ENCODE peak calls at places on chromosomes 11 and 22, in seven cellular contexts. P is ovary, A is stomach, T is tibial artery, G is neural crest cell, B is Peyer's patch, S is pancreas. I is an unnamed sample.

GRCh38 chr22:42693055-42693762 is 27.5 kb downstream of the A4GALT start:
- DNase-seq in G (no peak), S (no peak), A (no peak), P (no peak), T (no peak), B (no peak), I (no peak)

GRCh38 chr11:41895106-41895505 is 435.7 kb upstream of the LRRC4C start:
- DNase-seq in S (no peak), G (no peak), B (no peak), P (no peak), A (no peak), T (no peak), I (no peak)

GRCh38 chr11:106288988-106289387 is 211.5 kb downstream of the AASDHPPT start:
- DNase-seq in G (no peak), S (no peak), P (no peak), B (no peak), T (no peak), A (no peak), I (no peak)

GRCh38 chr11:118172356-118172755 is 4.1 kb downstream of the SCN2B start:
- DNase-seq in P (no peak), S (no peak), B (no peak), A (no peak), G (no peak), T (no peak), I (no peak)

GRCh38 chr11:124586247-124586860 is 16.6 kb downstream of the OR8A1 start:
- DNase-seq in G (peak; percentile 58), T (peak; percentile 36), A (peak; percentile 55), B (peak; percentile 79), S (peak; percentile 51), P (no peak), I (peak; percentile 51)

GRCh38 chr22:44571566-44572413 is 73.8 kb upstream of the RTL6 start:
- DNase-seq in S (no peak), G (no peak), P (no peak), T (no peak), A (peak; percentile 22), B (peak; percentile 39), I (no peak)

GRCh38 chr22:27105142-27106025 is 448.0 kb downstream of the MIAT start:
- DNase-seq in A (peak; percentile 31), B (peak; percentile 71), P (peak; percentile 90), S (no peak), T (peak; percentile 91), G (no peak), I (no peak)

GRCh38 chr11:132499661-132500060 is 1032.6 kb downstream of the OPCML start:
- DNase-seq in P (no peak), T (no peak), A (no peak), B (no peak), G (no peak), S (no peak), I (no peak)

GRCh38 chr11:127003260-127003981 is 2.9 kb upstream of the KIRREL3 start:
- DNase-seq in G (peak; percentile 63), A (no peak), P (no peak), B (no peak), S (peak; percentile 18), T (no peak), I (no peak)

GRCh38 chr22:32839776-32840571 is 38.5 kb downstream of the TIMP3 start:
- DNase-seq in S (no peak), P (peak; percentile 78), G (no peak), A (no peak), T (no peak), B (no peak), I (no peak)

GRCh38 chr22:33793464-33793863 is 126.8 kb downstream of the LARGE1 start:
- DNase-seq in P (no peak), T (no peak), A (no peak), G (no peak), S (no peak), B (no peak), I (no peak)

GRCh38 chr11:57342702-57343101 is 4.5 kb downstream of the P2RX3 start:
- DNase-seq in G (no peak), B (no peak), A (no peak), S (no peak), P (no peak), T (no peak), I (no peak)

GRCh38 chr11:57339305-57339704 is 1.2 kb downstream of the P2RX3 start:
- DNase-seq in B (no peak), G (no peak), A (no peak), S (no peak), P (no peak), T (no peak), I (no peak)

GRCh38 chr11:57338152-57338551 is at the start of gene P2RX3:
- DNase-seq in P (no peak), S (no peak), T (no peak), A (no peak), G (no peak), B (no peak), I (no peak)

GRCh38 chr11:57341250-57341808 is 3.2 kb downstream of the P2RX3 start:
- DNase-seq in A (no peak), P (no peak), T (no peak), S (no peak), G (no peak), B (no peak), I (no peak)

DNA sequence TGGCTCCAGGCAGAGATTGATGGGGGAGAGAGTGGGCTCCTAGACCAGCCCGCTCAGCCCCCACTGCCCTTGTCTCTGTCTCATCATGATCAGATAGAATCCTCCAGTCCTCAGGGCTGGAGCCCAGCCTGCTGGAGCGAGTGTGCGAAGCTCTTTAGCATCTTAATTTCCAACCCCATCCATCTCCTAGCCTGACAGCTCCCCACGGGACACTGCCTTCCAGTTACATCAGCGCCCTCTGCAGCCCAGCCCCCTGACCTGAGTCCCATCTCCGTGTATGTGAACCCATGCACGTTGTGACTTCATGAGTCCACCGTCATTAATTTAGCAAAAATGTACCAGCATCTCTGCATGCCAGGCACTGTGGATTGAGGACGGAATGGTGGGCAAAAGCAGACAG is 2.1 kb downstream of the P2RX3 start:
- DNase-seq in B (no peak), S (no peak), T (no peak), A (no peak), G (peak; percentile 39), P (no peak), I (no peak)
- TF ChIP-seq CTCF in B (no peak), S (no peak), T (no peak), A (no peak), G (peak; percentile 32), P (no peak), I (no peak)

DNA sequence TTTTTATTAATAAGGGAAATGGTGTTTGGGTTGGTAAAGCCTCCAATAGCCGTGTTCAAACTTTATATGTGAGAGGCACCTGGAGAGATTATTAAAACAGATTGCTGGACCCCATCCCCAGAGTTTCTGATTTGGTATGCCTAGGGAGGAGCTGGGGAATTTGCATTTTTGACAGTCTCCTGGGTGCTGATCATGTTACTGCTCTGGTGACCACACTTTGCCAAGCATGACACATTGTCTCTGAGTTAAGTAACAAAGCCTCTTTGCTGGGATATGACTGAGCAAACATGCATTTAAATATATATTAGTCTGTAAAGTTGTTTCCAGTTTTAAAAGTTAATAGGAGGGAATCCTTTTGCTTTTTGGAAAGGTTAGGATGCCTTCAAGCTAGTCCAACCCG is 140.4 kb downstream of the NAV2 start:
- DNase-seq in G (no peak), P (no peak), T (no peak), S (no peak), A (no peak), B (no peak), I (no peak)
- TF ChIP-seq CTCF in G (no peak), P (no peak), T (no peak), S (no peak), A (no peak), B (no peak), I (no peak)

DNA sequence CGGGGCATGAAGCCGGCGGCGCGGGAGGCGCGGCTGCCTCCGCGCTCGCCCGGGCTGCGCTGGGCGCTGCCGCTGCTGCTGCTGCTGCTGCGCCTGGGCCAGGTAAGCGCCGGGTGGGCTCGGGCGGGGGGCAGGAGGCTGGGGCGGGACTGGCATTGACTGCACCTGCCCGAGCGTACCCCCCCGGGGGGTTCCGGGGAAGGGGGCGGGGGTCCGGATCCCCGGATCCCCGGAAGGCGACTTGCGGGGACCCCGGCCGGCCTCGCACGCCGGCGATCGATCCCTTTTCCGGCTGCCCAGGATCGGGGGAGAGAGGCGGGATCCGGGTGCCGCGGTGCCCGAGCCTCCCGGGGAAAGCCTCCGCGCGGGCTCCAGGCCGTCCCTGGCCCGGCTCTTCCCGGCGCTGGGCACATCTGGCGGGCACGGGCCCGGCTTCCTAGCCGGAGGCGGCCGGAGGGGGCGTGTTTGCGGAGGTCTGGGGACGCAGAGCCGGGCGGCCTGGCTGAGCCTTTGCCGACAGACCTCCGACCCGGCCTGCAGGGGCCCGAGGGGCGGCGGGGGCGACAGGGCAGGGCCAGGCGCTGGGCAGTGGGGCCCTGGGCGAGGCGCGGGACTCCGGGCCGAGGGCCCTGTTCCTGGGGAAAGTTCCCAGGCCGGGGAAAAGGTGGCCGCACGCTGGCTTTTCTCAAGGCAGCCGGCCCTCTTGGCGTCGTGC is 705 bp downstream of the PTPRJ start:
- DNase-seq in P (peak; percentile 26), B (peak; percentile 72), T (no peak), A (peak; percentile 65), G (peak; percentile 63), S (peak; percentile 59), I (peak; percentile 42)
- TF ChIP-seq CTCF in P (no peak), B (peak; percentile 14), T (peak; percentile 21), A (no peak), G (peak; percentile 35), S (no peak), I (no peak)

GRCh38 chr11:44437122-44437521 is 127.2 kb upstream of the ALX4 start:
- DNase-seq in S (no peak), B (no peak), T (no peak), G (no peak), A (no peak), P (no peak), I (no peak)
- TF ChIP-seq CTCF in S (no peak), B (no peak), T (no peak), G (no peak), A (no peak), P (no peak), I (no peak)

I was measured in lung.